ENCODE peak calls at places on chromosome 14, in nine cellular contexts. Q is SK-N-SH, C is K562, A is GM23338, W is HepG2, J is A549, F is HCT116, T is GM12878, S is HL-60. N is an unnamed sample.

GRCh38 chr14:68124885-68125731 is 305.5 kb downstream of the RAD51B start:
- DNase-seq in Q (no peak), C (no peak), A (no peak), W (peak; percentile 20), J (peak; percentile 51), F (no peak), T (no peak), S (no peak), N (peak; percentile 72)

GRCh38 chr14:74712499-74713394 is at the start of the genes AREL1 and FCF1:
- DNase-seq in Q (peak; percentile 90), C (peak; percentile 79), A (peak; percentile 98), W (peak; percentile 90), J (peak; percentile 97), F (peak; percentile 85), T (peak; percentile 54), S (peak; percentile 56), N (peak; percentile 60)

GRCh38 chr14:101071493-101071891 is 168.0 kb upstream of the RTL1 start:
- DNase-seq in Q (peak; percentile 33), C (no peak), A (no peak), W (no peak), J (no peak), F (no peak), T (no peak), S (no peak), N (no peak)

GRCh38 chr14:76872796-76873432 is 46.7 kb downstream of the LRRC74A start:
- DNase-seq in Q (peak; percentile 80), C (peak; percentile 69), A (peak; percentile 75), W (peak; percentile 14), J (peak; percentile 69), F (no peak), T (no peak), S (no peak), N (peak; percentile 27)

GRCh38 chr14:61569783-61570182 is 125.5 kb upstream of the HIF1A start:
- DNase-seq in Q (no peak), C (no peak), A (no peak), W (peak; percentile 60), J (no peak), F (no peak), T (no peak), S (peak; percentile 96), N (no peak)

GRCh38 chr14:30928462-30928861 is 54.1 kb downstream of the COCH start:
- DNase-seq in Q (no peak), C (no peak), A (no peak), W (no peak), J (no peak), F (no peak), T (no peak), S (no peak), N (no peak)

GRCh38 chr14:58864751-58865519 is 227.2 kb downstream of the DACT1 start:
- DNase-seq in Q (peak; percentile 50), C (no peak), A (no peak), W (no peak), J (no peak), F (no peak), T (no peak), S (no peak), N (no peak)

GRCh38 chr14:54675236-54676125 is 108.6 kb downstream of the SAMD4A start:
- DNase-seq in Q (no peak), C (no peak), A (no peak), W (no peak), J (no peak), F (no peak), T (no peak), S (no peak), N (no peak)

GRCh38 chr14:20841096-20841495 is 38.5 kb upstream of the RNASE1 start:
- DNase-seq in Q (no peak), C (no peak), A (no peak), W (no peak), J (no peak), F (no peak), T (no peak), S (no peak), N (no peak)

GRCh38 chr14:31207746-31208545 is at the start of gene HECTD1:
- DNase-seq in Q (peak; percentile 97), C (peak; percentile 85), A (peak; percentile 90), W (peak; percentile 93), J (peak; percentile 85), F (peak; percentile 67), T (peak; percentile 67), S (peak; percentile 85), N (peak; percentile 46)

GRCh38 chr14:65238456-65238855 is 136.1 kb upstream of the MAX start:
- DNase-seq in Q (no peak), C (no peak), A (no peak), W (peak; percentile 85), J (no peak), F (no peak), T (no peak), S (no peak), N (no peak)

GRCh38 chr14:105979446-105979845 is 453.1 kb downstream of the TMEM121 start:
- DNase-seq in Q (no peak), C (no peak), A (no peak), W (no peak), J (no peak), F (no peak), T (no peak), S (no peak), N (no peak)

GRCh38 chr14:69152181-69152943 is 557 bp downstream of the DCAF5 start:
- DNase-seq in Q (peak; percentile 67), C (peak; percentile 58), A (peak; percentile 70), W (peak; percentile 20), J (no peak), F (no peak), T (no peak), S (peak; percentile 16), N (no peak)

GRCh38 chr14:67391266-67391665 is 20.7 kb downstream of the PLEK2 start:
- DNase-seq in Q (no peak), C (peak; percentile 85), A (no peak), W (no peak), J (no peak), F (no peak), T (no peak), S (no peak), N (no peak)

GRCh38 chr14:81137316-81137715 is 83.4 kb downstream of the GTF2A1 start:
- DNase-seq in Q (peak; percentile 24), C (no peak), A (no peak), W (no peak), J (peak; percentile 12), F (no peak), T (no peak), S (no peak), N (no peak)

GRCh38 chr14:41285193-41285748 is 321.4 kb upstream of the LRFN5 start:
- DNase-seq in Q (no peak), C (no peak), A (peak; percentile 66), W (peak; percentile 40), J (no peak), F (no peak), T (no peak), S (no peak), N (no peak)

DNA sequence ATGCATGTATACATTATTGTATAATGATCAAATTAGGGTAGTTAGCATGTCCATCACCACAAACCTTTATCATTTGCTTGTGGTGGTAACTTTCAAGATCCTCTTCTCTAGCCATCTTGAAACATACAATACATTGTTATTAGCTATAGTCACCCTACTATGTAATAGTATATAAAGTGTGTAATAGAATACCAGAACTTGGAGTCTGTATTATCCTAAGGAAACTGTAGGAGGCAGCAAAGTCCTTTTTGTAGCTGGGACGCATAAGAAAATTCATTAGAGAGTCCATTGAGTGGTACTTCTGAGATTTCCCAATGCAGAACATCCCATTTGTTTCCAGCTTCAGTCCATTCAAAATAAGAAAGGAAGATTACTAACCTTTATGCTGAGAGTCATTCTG is 325.9 kb upstream of the LRFN5 start:
- DNase-seq in Q (no peak), C (no peak), A (peak; percentile 64), W (no peak), J (no peak), F (no peak), T (no peak), S (no peak), N (no peak)
- TF ChIP-seq REST in Q (no peak), C (no peak), A (no peak), W (no peak), J (no peak), F (no peak), T (no peak), S (no peak), N (no peak)

DNA sequence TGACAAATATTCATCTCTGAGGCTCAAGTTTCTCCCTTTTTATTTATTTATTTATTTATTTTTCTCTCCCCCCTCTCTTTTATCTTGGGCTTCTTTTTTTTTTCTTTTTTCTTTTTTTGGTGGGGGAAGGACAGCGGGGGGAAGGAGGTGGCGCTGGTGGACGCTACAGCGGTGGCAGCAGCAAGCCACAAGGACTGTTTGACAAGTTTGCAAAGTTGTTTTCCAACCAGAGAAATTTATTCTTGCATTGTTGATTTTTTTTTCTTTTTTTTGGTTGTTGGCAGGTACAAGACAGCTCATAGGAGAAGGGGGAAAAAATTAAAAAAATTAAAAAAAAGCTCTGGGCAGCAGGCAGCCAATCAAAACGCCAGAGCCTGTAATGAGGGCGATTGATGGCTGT is 36.4 kb downstream of the BCL11B start:
- DNase-seq in Q (no peak), C (no peak), A (no peak), W (no peak), J (no peak), F (no peak), T (no peak), S (no peak), N (no peak)
- H3K4me3 ChIP-seq in Q (no peak overlapping the region), C (no peak overlapping the region), A (peak overlapping the region; percentile 56), W (no peak overlapping the region), J (no peak overlapping the region), F (peak overlapping the region; percentile 22), T (no peak overlapping the region), S (no peak overlapping the region), N (no peak overlapping the region)

GRCh38 chr14:38524636-38525403 is 268.9 kb upstream of the CLEC14A start:
- DNase-seq in Q (no peak), C (no peak), A (peak; percentile 7), W (no peak), J (no peak), F (no peak), T (no peak), S (no peak), N (no peak)

GRCh38 chr14:38521591-38521990 is 265.7 kb upstream of the CLEC14A start:
- DNase-seq in Q (no peak), C (no peak), A (no peak), W (no peak), J (no peak), F (no peak), T (no peak), S (no peak), N (no peak)

GRCh38 chr14:38526841-38527501 is 271.1 kb upstream of the CLEC14A start:
- DNase-seq in Q (no peak), C (no peak), A (no peak), W (no peak), J (no peak), F (no peak), T (no peak), S (no peak), N (no peak)

GRCh38 chr14:38527502-38527878 is 271.6 kb upstream of the CLEC14A start:
- DNase-seq in Q (no peak), C (no peak), A (no peak), W (no peak), J (no peak), F (no peak), T (no peak), S (no peak), N (no peak)

GRCh38 chr14:38522724-38523123 is 266.8 kb upstream of the CLEC14A start:
- DNase-seq in Q (no peak), C (no peak), A (no peak), W (no peak), J (no peak), F (no peak), T (no peak), S (no peak), N (no peak)
- TF ChIP-seq CTCF in Q (no peak), C (no peak), A (no peak), W (no peak), J (no peak), F (no peak), T (no peak), S (no peak), N (no peak)

GRCh38 chr14:34715108-34715863 is 893 bp upstream of the CFL2 start:
- DNase-seq in Q (no peak), C (no peak), A (no peak), W (no peak), J (no peak), F (no peak), T (no peak), S (no peak), N (no peak)
- TF ChIP-seq REST in Q (no peak), C (no peak), A (no peak), W (no peak), J (no peak), F (no peak), T (no peak), S (no peak), N (no peak)

N was measured in Panc1.